ENCODE peak calls at places on chromosomes 13 and 19, in five cellular contexts. I is Calu3; K is A549; W is choroid plexus epithelial cell; S is activated CD8-positive, alpha-beta T cell treated with anti-CD3 and anti-CD28 coated beads for 36 hours. R is an unnamed sample.

GRCh38 chr19:42442833-42443232 is at the start of gene CXCL17:
- DNase-seq in I (peak; percentile 19), K (no peak), W (no peak), S (no peak), R (no peak)

GRCh38 chr19:3538965-3539742 is at the start of gene TEKTIP1:
- DNase-seq in I (no peak), K (no peak), W (peak; percentile 32), S (no peak), R (no peak)

GRCh38 chr13:28355822-28356371 is 139.0 kb downstream of the FLT1 start:
- DNase-seq in I (no peak), K (no peak), W (peak; percentile 75), S (peak; percentile 38), R (no peak)

GRCh38 chr13:114310961-114311360 is 3.3 kb upstream of the CHAMP1 start:
- DNase-seq in I (no peak), K (no peak), W (peak; percentile 27), S (no peak), R (no peak)

GRCh38 chr13:109963384-109963783 is 177.0 kb upstream of the IRS2 start:
- DNase-seq in I (no peak), K (no peak), W (no peak), S (no peak), R (no peak)

GRCh38 chr19:2762783-2763496 is 20.1 kb downstream of the SGTA start:
- DNase-seq in I (no peak), K (no peak), W (no peak), S (no peak), R (no peak)

GRCh38 chr13:77859450-77859849 is 59.2 kb downstream of the EDNRB start:
- DNase-seq in I (no peak), K (no peak), W (peak; percentile 47), S (no peak), R (no peak)

GRCh38 chr19:15280915-15281683 is 48.9 kb upstream of the EPHX3 start:
- DNase-seq in I (peak; percentile 32), K (no peak), W (peak; percentile 93), S (no peak), R (no peak)

GRCh38 chr13:113742000-113742441 is 17.0 kb upstream of the TMEM255B start:
- DNase-seq in I (peak; percentile 37), K (no peak), W (peak; percentile 56), S (peak; percentile 56), R (no peak)

GRCh38 chr19:53910170-53910518 is 1.1 kb downstream of the CACNG7 start:
- DNase-seq in I (no peak), K (no peak), W (no peak), S (no peak), R (no peak)

GRCh38 chr13:76939215-76939614 is 9.1 kb upstream of the ACOD1 start:
- DNase-seq in I (no peak), K (no peak), W (peak; percentile 62), S (no peak), R (no peak)

GRCh38 chr13:23470706-23471610 is 37.5 kb upstream of the SACS start:
- DNase-seq in I (peak; percentile 27), K (no peak), W (no peak), S (no peak), R (no peak)

GRCh38 chr13:102323505-102323904 is 78.3 kb downstream of the FGF14 start:
- DNase-seq in I (no peak), K (no peak), W (no peak), S (no peak), R (no peak)

GRCh38 chr19:53864308-53864836 is 3.3 kb upstream of the MYADM start:
- DNase-seq in I (peak; percentile 73), K (peak; percentile 79), W (no peak), S (no peak), R (no peak)

GRCh38 chr13:53010374-53011105 is 18.1 kb upstream of the OLFM4 start:
- DNase-seq in I (peak; percentile 50), K (no peak), W (no peak), S (no peak), R (no peak)

GRCh38 chr13:39455534-39456175 is 147.3 kb downstream of the LHFPL6 start:
- DNase-seq in I (no peak), K (no peak), W (peak; percentile 72), S (no peak), R (no peak)

GRCh38 chr13:28475916-28476725 is 18.8 kb downstream of the FLT1 start:
- DNase-seq in I (no peak), K (no peak), W (peak; percentile 93), S (no peak), R (no peak)

GRCh38 chr19:41225238-41226052 is 6.4 kb downstream of the AXL start:
- DNase-seq in I (peak; percentile 87), K (peak; percentile 100), W (peak; percentile 96), S (peak; percentile 80), R (no peak)

GRCh38 chr19:5080030-5080644 is 111.2 kb downstream of the KDM4B start:
- DNase-seq in I (no peak), K (no peak), W (no peak), S (no peak), R (no peak)

GRCh38 chr19:41804327-41804726 is 7.9 kb downstream of the CEACAM3 start:
- DNase-seq in I (no peak), K (no peak), W (no peak), S (no peak), R (no peak)

GRCh38 chr13:77028202-77028601 is 1.2 kb upstream of the FBXL3 start:
- DNase-seq in I (no peak), K (no peak), W (peak; percentile 53), S (peak; percentile 28), R (no peak)

GRCh38 chr13:108193806-108194205 is 21.5 kb downstream of the LIG4 start:
- DNase-seq in I (no peak), K (no peak), W (no peak), S (no peak), R (no peak)

GRCh38 chr13:65416784-65417183 is 1813.4 kb downstream of the PCDH9 start:
- DNase-seq in I (no peak), K (no peak), W (no peak), S (no peak), R (no peak)

DNA sequence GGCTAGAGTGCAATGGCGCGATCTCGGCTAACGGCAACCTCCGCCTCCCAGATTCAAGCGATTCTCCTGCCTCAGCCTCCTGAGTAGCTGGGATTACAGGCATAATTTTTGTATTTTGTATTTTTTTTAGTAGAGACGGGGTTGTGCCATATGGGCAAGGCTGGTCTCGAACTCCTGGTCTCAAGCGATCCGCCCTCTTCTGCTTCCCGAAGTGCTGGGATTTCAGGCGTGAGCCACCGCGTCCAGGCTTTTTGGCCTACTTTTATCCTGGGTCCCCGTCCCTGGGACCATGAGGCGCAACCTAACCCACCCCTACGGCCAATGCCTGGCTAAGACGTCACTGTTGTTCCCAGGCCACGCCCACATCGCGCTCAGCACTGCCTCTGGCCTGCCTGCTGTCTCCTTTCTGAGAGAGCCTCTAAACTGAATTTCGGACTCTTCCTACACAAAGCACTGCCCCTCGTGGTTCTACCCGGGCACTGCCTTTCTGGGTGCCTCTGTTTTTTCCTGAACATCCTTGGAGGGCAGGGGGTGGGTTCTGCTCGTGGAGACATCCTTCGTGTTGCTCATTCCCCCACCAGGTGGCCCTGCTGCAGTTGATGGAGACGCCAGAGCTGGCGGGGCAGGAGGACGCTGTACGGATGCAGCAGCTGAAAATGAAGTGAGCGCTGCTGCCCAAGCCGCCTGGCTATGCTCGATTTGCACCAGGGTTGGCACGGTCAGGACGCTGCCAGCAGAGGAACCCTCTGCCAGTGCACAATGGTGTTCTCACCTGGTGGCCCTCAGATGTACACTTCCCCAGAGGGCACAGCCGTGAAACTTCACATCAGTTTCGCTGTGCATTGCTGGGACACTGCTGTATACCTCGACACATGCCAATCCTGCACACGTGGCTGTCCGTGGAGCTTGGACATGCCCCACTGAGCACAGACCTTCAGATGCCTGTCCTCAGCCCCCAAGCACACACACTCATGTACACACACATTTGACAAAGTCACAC is 2.0 kb downstream of the REX1BD start:
- DNase-seq in I (no peak), K (peak; percentile 59), W (peak; percentile 87), S (peak; percentile 64), R (peak; percentile 41)
- TF ChIP-seq CTCF in I (no peak), K (peak; percentile 44), W (peak; percentile 64), S (peak; percentile 50), R (peak; percentile 16)

DNA sequence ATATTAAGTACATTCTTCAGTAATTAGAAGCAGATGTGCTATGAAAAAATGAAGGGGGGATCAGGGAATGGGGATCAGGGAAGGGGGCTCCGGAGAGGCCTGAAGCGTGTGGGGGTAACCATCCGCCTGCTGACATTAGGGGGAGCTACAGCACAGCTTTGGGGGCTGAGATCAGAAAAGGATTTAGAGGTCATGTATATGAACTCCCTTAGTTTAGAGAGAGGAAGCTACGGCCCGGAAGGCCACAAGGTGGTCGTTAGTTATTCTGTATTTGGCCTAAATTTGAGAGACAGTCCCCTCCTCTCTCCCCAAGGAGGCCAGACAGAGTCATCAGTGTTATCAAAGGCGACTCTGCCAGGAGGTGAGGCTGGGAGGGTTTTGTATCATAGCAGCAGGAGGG is 99.0 kb downstream of the TM9SF2 start:
- DNase-seq in I (no peak), K (no peak), W (no peak), S (peak; percentile 44), R (no peak)
- TF ChIP-seq CTCF in I (no peak), K (peak; percentile 13), W (peak; percentile 29), S (peak; percentile 53), R (peak; percentile 8)

DNA sequence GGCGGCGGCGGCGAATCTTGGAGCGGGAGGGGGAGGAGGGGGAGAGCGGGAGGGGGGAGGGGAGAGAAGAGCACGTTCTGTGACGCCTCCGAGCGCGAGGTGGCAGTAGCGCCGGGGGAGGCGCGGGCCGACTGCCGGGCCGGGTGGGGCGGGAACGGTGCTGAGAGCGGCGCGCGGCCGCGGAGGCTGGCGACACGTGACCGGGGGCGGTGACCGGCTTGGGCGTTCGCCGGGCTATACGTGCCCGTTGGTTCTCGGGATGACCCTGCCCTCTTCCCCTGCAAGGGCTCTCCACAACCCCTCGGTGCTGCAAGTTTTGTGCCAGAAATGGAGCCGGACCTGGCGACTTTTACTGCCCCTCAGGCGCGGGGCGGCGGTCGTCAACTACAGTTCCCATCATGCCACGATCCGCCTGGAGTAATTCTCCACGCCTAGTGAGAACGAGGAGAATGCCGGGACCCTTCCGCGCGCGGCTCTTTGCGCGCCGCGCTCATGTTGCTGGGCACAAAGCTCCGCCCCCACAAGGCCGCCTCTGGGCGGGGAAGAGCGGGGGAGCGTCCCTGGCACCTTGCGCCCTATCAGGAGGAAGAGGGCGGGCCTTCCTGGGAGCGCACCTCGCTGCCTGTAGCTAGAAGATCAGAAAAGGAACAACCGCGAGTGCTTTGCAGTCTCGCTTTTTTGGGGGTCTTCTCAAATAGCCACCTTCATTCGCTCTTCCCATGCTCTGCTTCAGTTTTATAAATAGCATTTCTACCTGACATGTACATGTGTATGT is at the start of gene KPNA3:
- DNase-seq in I (peak; percentile 89), K (peak; percentile 73), W (peak; percentile 98), S (peak; percentile 97), R (peak; percentile 98)
- TF ChIP-seq CTCF in I (no peak), K (peak; percentile 29), W (no peak), S (no peak), R (peak; percentile 15)

GRCh38 chr19:6663236-6664187 is 6.4 kb downstream of the TNFSF14 start:
- DNase-seq in I (no peak), K (no peak), W (no peak), S (peak; percentile 74), R (no peak)

GRCh38 chr19:6664916-6665315 is 5.0 kb downstream of the TNFSF14 start:
- DNase-seq in I (no peak), K (no peak), W (no peak), S (no peak), R (no peak)

GRCh38 chr19:6662692-6663091 is 7.3 kb downstream of the TNFSF14 start:
- DNase-seq in I (no peak), K (no peak), W (no peak), S (no peak), R (no peak)

DNA sequence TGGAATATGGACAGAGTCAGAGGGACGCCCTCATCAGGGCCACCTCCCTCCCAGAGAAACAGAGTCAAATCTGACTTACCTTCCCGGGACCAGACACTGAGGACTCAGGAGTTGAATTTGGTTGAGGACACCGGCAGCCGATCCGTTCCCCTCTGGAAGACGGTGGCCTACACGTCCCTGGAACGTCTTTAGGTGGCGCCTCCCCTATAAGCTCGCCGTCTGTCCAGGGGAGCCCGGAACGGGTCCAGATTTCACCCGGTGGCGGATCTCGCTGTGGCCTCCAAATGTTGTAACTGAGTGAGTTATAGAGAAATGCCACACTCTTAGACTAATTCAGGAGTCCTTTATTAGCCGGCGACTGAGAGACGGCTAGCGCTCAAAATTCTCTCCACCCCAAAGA is 9.0 kb downstream of the TNFSF14 start:
- DNase-seq in I (no peak), K (no peak), W (no peak), S (no peak), R (no peak)
- TF ChIP-seq CTCF in I (no peak), K (no peak), W (no peak), S (no peak), R (no peak)